ENCODE peak calls at places on chromosomes 1 and 21, in ten cellular contexts. T, X, B, R, G, Z, U, L, P and D are unnamed samples.

GRCh38 chr1:9717193-9718005 is 65.9 kb downstream of the PIK3CD start:
- DNase-seq in B (peak; percentile 75), T (no peak), U (no peak), G (no peak), X (peak; percentile 90), R (peak; percentile 48), Z (no peak), L (peak; percentile 18), P (no peak), D (no peak)

GRCh38 chr21:46667191-46667734 is 31.8 kb downstream of the PRMT2 start:
- DNase-seq in P (peak; percentile 42), B (no peak), T (no peak), U (no peak), X (no peak), L (no peak), R (no peak), G (peak; percentile 38), Z (peak; percentile 17), D (no peak)

GRCh38 chr1:63555480-63555879 is 32.2 kb downstream of the EFCAB7 start:
- DNase-seq in T (no peak), L (no peak), B (no peak), G (no peak), U (no peak), R (no peak), P (no peak), Z (no peak), X (no peak), D (no peak)

GRCh38 chr1:28510350-28511223 is 4.7 kb downstream of the RCC1 start:
- DNase-seq in Z (peak; percentile 64), L (no peak), P (no peak), B (no peak), X (no peak), U (no peak), R (no peak), T (no peak), G (peak; percentile 31), D (no peak)

GRCh38 chr1:53463961-53464899 is 5.0 kb downstream of the DMRTB1 start:
- DNase-seq in T (no peak), G (no peak), L (no peak), P (no peak), B (no peak), Z (no peak), U (no peak), R (no peak), X (no peak), D (no peak)

GRCh38 chr1:172398193-172398592 is 22.3 kb upstream of the C1orf105 start:
- DNase-seq in L (no peak), U (no peak), B (no peak), P (no peak), G (no peak), X (no peak), T (no peak), Z (peak; percentile 55), R (no peak), D (no peak)

GRCh38 chr1:8922962-8923361 is 22.7 kb upstream of the CA6 start:
- DNase-seq in Z (no peak), X (no peak), U (no peak), G (no peak), T (no peak), B (no peak), P (no peak), R (no peak), L (no peak), D (no peak)

GRCh38 chr1:25609921-25610320 is 6.7 kb upstream of the MAN1C1 start:
- DNase-seq in B (no peak), L (no peak), G (no peak), U (no peak), R (no peak), Z (no peak), X (no peak), T (no peak), P (peak; percentile 17), D (no peak)

GRCh38 chr1:206116191-206116872 is 856 bp downstream of the AVPR1B start:
- DNase-seq in Z (no peak), B (no peak), L (no peak), G (no peak), X (no peak), T (no peak), P (no peak), R (no peak), U (no peak), D (no peak)

GRCh38 chr1:17437260-17438175 is 2.0 kb downstream of the RCC2 start:
- DNase-seq in X (no peak), R (no peak), P (peak; percentile 79), G (peak; percentile 77), B (peak; percentile 40), T (peak; percentile 34), Z (peak; percentile 46), U (peak; percentile 40), L (no peak), D (no peak)

GRCh38 chr1:208204779-208205178 is 39.4 kb downstream of the PLXNA2 start:
- DNase-seq in P (no peak), B (no peak), U (no peak), X (no peak), Z (no peak), G (peak; percentile 37), R (no peak), T (no peak), L (no peak), D (no peak)

GRCh38 chr1:34829250-34829649 is 30.3 kb downstream of the SMIM12 start:
- DNase-seq in Z (peak; percentile 24), P (no peak), L (no peak), U (no peak), B (no peak), R (no peak), G (no peak), T (no peak), X (no peak), D (no peak)

GRCh38 chr1:67861856-67862516 is 28.7 kb upstream of the GNG12 start:
- DNase-seq in B (no peak), L (no peak), Z (no peak), X (no peak), U (no peak), G (peak; percentile 8), P (no peak), R (no peak), T (no peak), D (no peak)

GRCh38 chr21:42905195-42905594 is 12.1 kb downstream of the NDUFV3 start:
- DNase-seq in U (no peak), T (no peak), L (no peak), P (no peak), G (no peak), B (no peak), X (no peak), R (no peak), Z (peak; percentile 67), D (no peak)

GRCh38 chr1:18581420-18581880 is 49.2 kb upstream of the PAX7 start:
- DNase-seq in L (no peak), G (peak; percentile 75), X (no peak), B (no peak), P (peak; percentile 55), U (peak; percentile 36), T (no peak), Z (peak; percentile 8), R (no peak), D (no peak)

GRCh38 chr1:200082329-200082728 is 54.8 kb downstream of the NR5A2 start:
- DNase-seq in U (no peak), G (no peak), P (no peak), Z (peak; percentile 6), L (no peak), X (no peak), R (no peak), B (no peak), T (no peak), D (no peak)

GRCh38 chr1:174795806-174796205 is 203.9 kb upstream of the CACYBP start:
- DNase-seq in L (no peak), U (no peak), T (no peak), G (no peak), R (no peak), X (no peak), Z (no peak), P (no peak), B (no peak), D (no peak)

GRCh38 chr1:11539850-11540772 is 61.2 kb downstream of the DISP3 start:
- DNase-seq in U (no peak), G (peak; percentile 75), X (no peak), T (no peak), P (no peak), R (no peak), B (no peak), Z (no peak), L (no peak), D (no peak)

GRCh38 chr1:19325958-19326747 is 14.0 kb downstream of the SLC66A1 start:
- DNase-seq in U (no peak), R (no peak), T (no peak), Z (no peak), G (no peak), L (no peak), B (no peak), X (no peak), P (no peak), D (no peak)

GRCh38 chr1:73789965-73790364 is 408.0 kb downstream of the LRRIQ3 start:
- DNase-seq in B (no peak), T (no peak), Z (no peak), R (no peak), L (no peak), P (no peak), U (no peak), X (no peak), G (no peak), D (no peak)

GRCh38 chr1:197776348-197777082 is 1.2 kb upstream of the DENND1B start:
- DNase-seq in L (no peak), R (no peak), Z (peak; percentile 89), G (no peak), U (no peak), X (no peak), B (peak; percentile 15), P (no peak), T (no peak), D (no peak)

GRCh38 chr1:77048615-77049005 is 170.6 kb downstream of the PIGK start:
- DNase-seq in Z (no peak), P (no peak), L (no peak), U (no peak), T (no peak), B (no peak), G (no peak), X (no peak), R (no peak), D (no peak)

GRCh38 chr1:161721738-161722343 is 497 bp downstream of the FCRLB start:
- DNase-seq in G (no peak), L (no peak), U (no peak), T (no peak), X (no peak), B (no peak), Z (peak; percentile 97), P (no peak), R (no peak), D (no peak)

GRCh38 chr1:116674761-116675160 is 7.2 kb upstream of the IGSF3 start:
- DNase-seq in G (no peak), L (no peak), T (no peak), X (no peak), U (no peak), Z (peak; percentile 64), B (no peak), R (no peak), P (no peak), D (no peak)